ENCODE peak calls at places on chromosomes 3 and 15, in four cellular contexts. E, A, X and Z are unnamed samples. For H3K27me3, the result is how much of the 10 kb centered on the place peaks cover.

GRCh38 chr15:39468341-39468740 is 112.5 kb upstream of the THBS1 start:
- DNase-seq in A (no peak), X (no peak), E (no peak), Z (no peak)

GRCh38 chr15:58440181-58440910 is 8.6 kb downstream of the LIPC start:
- DNase-seq in X (no peak), A (peak), E (peak), Z (no peak)

GRCh38 chr3:168047190-168047795 is 48.4 kb downstream of the GOLIM4 start:
- DNase-seq in A (peak), E (peak), X (no peak), Z (no peak)

GRCh38 chr3:80087769-80088168 is 320.0 kb upstream of the ROBO1 start:
- DNase-seq in E (no peak), A (peak), X (no peak), Z (no peak)

GRCh38 chr3:193231201-193231600 is 9.8 kb upstream of the PLAAT1 start:
- DNase-seq in E (no peak), A (no peak), X (no peak), Z (no peak)

GRCh38 chr15:27480141-27480530 is 509.2 kb downstream of the GABRG3 start:
- DNase-seq in X (no peak), A (no peak), E (no peak), Z (no peak)

GRCh38 chr15:60553163-60553562 is 74.2 kb upstream of the ICE2 start:
- DNase-seq in E (no peak), X (no peak), A (no peak), Z (no peak)

GRCh38 chr3:126130081-126130855 is 46.3 kb upstream of the SLC41A3 start:
- DNase-seq in A (no peak), E (no peak), X (peak), Z (no peak)

GRCh38 chr3:70947584-70947983 is 635.1 kb upstream of the MDFIC2 start:
- DNase-seq in E (no peak), A (no peak), X (no peak), Z (no peak)

GRCh38 chr15:60673918-60674558 is 195.1 kb upstream of the ICE2 start:
- DNase-seq in X (no peak), E (peak), A (peak), Z (no peak)

GRCh38 chr3:60440869-60441268 is 810.4 kb downstream of the FHIT start:
- DNase-seq in X (no peak), A (no peak), E (no peak), Z (no peak)

GRCh38 chr3:177377166-177377565 is 179.9 kb upstream of the TBL1XR1 start:
- DNase-seq in A (no peak), E (no peak), X (no peak), Z (no peak)

GRCh38 chr3:177337548-177338331 is 140.5 kb upstream of the TBL1XR1 start:
- DNase-seq in E (no peak), A (peak), X (peak), Z (no peak)

GRCh38 chr15:92079047-92079446 is 225.5 kb downstream of the SLCO3A1 start:
- DNase-seq in X (peak), A (no peak), E (peak), Z (no peak)

GRCh38 chr15:58147151-58147550 is 9.0 kb downstream of the AQP9 start:
- DNase-seq in A (no peak), E (no peak), X (no peak), Z (no peak)

GRCh38 chr15:84824260-84824690 is 7.1 kb downstream of the ALPK3 start:
- DNase-seq in X (no peak), E (no peak), A (no peak), Z (no peak)

GRCh38 chr3:5092018-5092417 is 30.1 kb upstream of the ARL8B start:
- DNase-seq in A (no peak), X (no peak), E (no peak), Z (no peak)

GRCh38 chr3:56357266-56357665 is 111.0 kb downstream of the ERC2 start:
- DNase-seq in X (no peak), E (peak), A (no peak), Z (peak)

GRCh38 chr15:67512140-67512539 is 8.8 kb upstream of the C15orf61 start:
- DNase-seq in X (no peak), A (no peak), E (no peak), Z (no peak)

GRCh38 chr3:119219069-119219468 is 21.6 kb downstream of the B4GALT4 start:
- DNase-seq in A (no peak), E (no peak), X (no peak), Z (no peak)

GRCh38 chr3:47685037-47685436 is 96.7 kb downstream of the SMARCC1 start:
- DNase-seq in A (peak), E (no peak), X (no peak), Z (no peak)

GRCh38 chr3:1252061-1252430 is 159.2 kb downstream of the CNTN6 start:
- DNase-seq in E (no peak), A (no peak), X (no peak), Z (no peak)

GRCh38 chr3:18249126-18249525 is 176.0 kb downstream of the SATB1 start:
- DNase-seq in E (no peak), X (no peak), A (no peak), Z (no peak)

GRCh38 chr15:91956026-91956723 is 102.7 kb downstream of the SLCO3A1 start:
- DNase-seq in X (no peak), A (peak), E (peak), Z (no peak)

GRCh38 chr3:167839460-167839859 is 103.9 kb downstream of the SERPINI1 start:
- DNase-seq in E (no peak), X (no peak), A (no peak), Z (no peak)

GRCh38 chr3:119731545-119732343 is 28.9 kb downstream of the CFAP91 start:
- DNase-seq in E (no peak), A (peak), X (no peak), Z (no peak)

GRCh38 chr15:67531379-67532059 is 10.6 kb downstream of the C15orf61 start:
- DNase-seq in X (no peak), A (peak), E (no peak), Z (no peak)

GRCh38 chr3:141796436-141797166 is 33.4 kb downstream of the GRK7 start:
- DNase-seq in A (no peak), E (peak), X (no peak), Z (no peak)

GRCh38 chr3:63912768-63913588 is 795 bp upstream of the SCAANT1 start:
- DNase-seq in A (peak), E (peak), X (peak), Z (peak)

GRCh38 chr15:92878593-92879053 is 21.5 kb upstream of the CHD2 start:
- DNase-seq in X (no peak), A (no peak), E (no peak), Z (no peak)

GRCh38 chr15:84872009-84872900 is 12.2 kb upstream of the SLC28A1 start:
- DNase-seq in X (no peak), E (no peak), A (no peak), Z (no peak)

GRCh38 chr3:71201939-71202338 is 381.6 kb downstream of the FOXP1 start:
- DNase-seq in A (peak), E (peak), X (no peak), Z (no peak)

GRCh38 chr15:91530279-91530678 is 323.2 kb upstream of the SLCO3A1 start:
- DNase-seq in A (no peak), X (no peak), E (no peak), Z (no peak)

GRCh38 chr3:83873550-83873949 is 1085.2 kb upstream of the CADM2 start:
- DNase-seq in A (no peak), X (no peak), E (no peak), Z (no peak)
- H3K27me3 ChIP-seq in A (under half), X (under half), E (under half), Z (under half)

GRCh38 chr3:14550651-14551611 is 10.8 kb upstream of the GRIP2 start:
- DNase-seq in A (peak), E (no peak), X (no peak), Z (no peak)
- H3K18ac ChIP-seq in A (no peak), E (no peak), X (no peak), Z (no peak)

DNA sequence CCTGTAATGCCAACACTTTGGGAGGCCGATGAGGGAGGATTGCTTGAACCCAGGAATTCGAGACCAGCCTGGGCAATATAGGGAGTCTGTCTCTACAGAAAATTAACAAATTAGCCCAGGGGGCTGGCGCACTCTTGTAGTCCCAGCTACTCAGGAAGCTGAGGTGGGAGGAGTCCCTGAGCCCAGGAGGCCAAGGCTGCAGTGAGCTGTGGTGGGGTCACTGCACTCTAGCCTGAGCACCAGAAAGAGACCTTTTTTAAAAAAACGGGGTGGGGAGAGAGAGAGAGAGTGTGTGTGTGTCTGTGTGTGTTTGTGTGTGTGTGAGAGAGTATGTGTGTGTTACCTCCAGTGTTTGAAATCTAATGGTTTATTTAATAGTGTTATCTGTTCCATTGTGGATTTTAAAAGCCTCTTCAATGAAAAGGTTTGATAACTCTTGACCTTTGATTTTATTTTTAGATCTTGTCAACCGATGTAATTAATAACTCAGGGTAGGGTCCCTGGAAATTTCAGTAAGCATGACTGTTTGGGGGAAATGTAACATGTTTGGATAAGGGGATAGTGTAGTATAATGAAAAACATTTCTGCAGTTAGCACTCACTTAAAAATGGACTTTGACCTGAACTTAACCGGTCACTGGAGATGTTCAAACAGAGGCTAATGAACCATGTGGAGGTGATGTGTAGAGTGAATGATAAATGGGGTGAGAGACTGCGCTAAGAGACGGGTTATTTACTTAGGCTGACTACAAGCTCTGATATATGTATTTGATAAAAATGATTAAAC is 29.7 kb downstream of the LRCH3 start:
- DNase-seq in E (no peak), X (no peak), A (no peak), Z (no peak)
- H3K56ac ChIP-seq in E (no peak), X (no peak), A (no peak), Z (no peak)

DNA sequence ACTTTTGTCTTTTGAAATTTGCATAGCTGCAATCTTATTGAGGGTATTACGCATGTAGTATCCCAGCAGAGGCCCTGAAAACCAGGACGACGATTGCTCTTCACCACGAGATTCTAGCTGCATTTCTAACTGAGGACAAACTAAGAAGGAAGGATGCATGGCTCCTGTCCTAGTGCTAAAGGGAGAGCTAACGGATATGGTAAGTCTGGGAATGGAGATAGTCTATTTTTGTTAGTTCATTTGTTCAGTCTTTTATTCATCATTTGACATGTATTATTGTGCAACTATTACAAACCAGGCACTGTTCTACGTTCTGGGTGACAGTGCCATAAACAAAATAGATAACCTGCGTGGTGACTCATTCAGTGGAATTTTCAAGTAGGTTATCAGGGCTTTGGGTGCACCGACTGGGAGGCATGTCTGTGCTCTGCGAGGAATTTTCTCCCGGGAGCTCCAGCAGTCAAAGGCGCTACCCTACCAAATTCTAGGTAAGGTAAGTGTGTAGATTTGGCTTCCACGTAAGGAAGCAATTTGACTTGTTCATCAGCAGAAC is 51.9 kb upstream of the ETV5 start:
- DNase-seq in X (no peak), A (no peak), E (no peak), Z (no peak)
- H3K27me3 ChIP-seq in X (under half), A (under half), E (under half), Z (under half)